ENCODE peak calls at places on chromosome 18, in four cellular contexts. One of them, this sample, is unnamed.

GRCh38 chr18:68874361-68874760 is 76.5 kb downstream of the CCDC102B start:
- DNase-seq in left lung: no peak
- DNase-seq in stomach: no peak
- DNase-seq in B cell: no peak
- DNase-seq in this sample: no peak

GRCh38 chr18:3248670-3249359 is 1.2 kb downstream of the MYL12A start:
- DNase-seq in B cell: no peak
- DNase-seq in stomach: no peak
- DNase-seq in left lung: no peak
- DNase-seq in this sample: no peak

GRCh38 chr18:7902399-7902839 is 335.3 kb downstream of the PTPRM start:
- DNase-seq in left lung: no peak
- DNase-seq in stomach: no peak
- DNase-seq in B cell: no peak
- DNase-seq in this sample: no peak

GRCh38 chr18:10378688-10379465 is 75.6 kb upstream of the APCDD1 start:
- DNase-seq in B cell: no peak
- DNase-seq in left lung: peak; percentile 76
- DNase-seq in stomach: no peak
- DNase-seq in this sample: no peak

GRCh38 chr18:50879302-50880107 is 587 bp downstream of the ME2 start:
- DNase-seq in left lung: peak; percentile 91
- DNase-seq in stomach: peak; percentile 43
- DNase-seq in B cell: no peak
- DNase-seq in this sample: no peak

GRCh38 chr18:54130177-54130576 is 94.3 kb downstream of the MBD2 start:
- DNase-seq in stomach: no peak
- DNase-seq in B cell: no peak
- DNase-seq in left lung: no peak
- DNase-seq in this sample: no peak

GRCh38 chr18:55385770-55386169 is 202.2 kb downstream of the TCF4 start:
- DNase-seq in B cell: no peak
- DNase-seq in stomach: no peak
- DNase-seq in left lung: no peak
- DNase-seq in this sample: no peak

GRCh38 chr18:25352629-25353005 is 651 bp upstream of the ZNF521 start:
- DNase-seq in B cell: no peak
- DNase-seq in stomach: no peak
- DNase-seq in left lung: no peak
- DNase-seq in this sample: no peak

GRCh38 chr18:42736074-42736473 is 379.4 kb downstream of the RIT2 start:
- DNase-seq in stomach: no peak
- DNase-seq in left lung: no peak
- DNase-seq in B cell: no peak
- DNase-seq in this sample: no peak

GRCh38 chr18:77650799-77651385 is 401.2 kb downstream of the GALR1 start:
- DNase-seq in left lung: peak; percentile 93
- DNase-seq in stomach: peak; percentile 57
- DNase-seq in B cell: peak; percentile 57
- DNase-seq in this sample: peak; percentile 68

GRCh38 chr18:58694720-58695468 is 23.6 kb downstream of the MALT1 start:
- DNase-seq in left lung: no peak
- DNase-seq in stomach: no peak
- DNase-seq in B cell: no peak
- DNase-seq in this sample: no peak

GRCh38 chr18:67845035-67845434 is 328.5 kb upstream of the DSEL start:
- DNase-seq in stomach: no peak
- DNase-seq in B cell: no peak
- DNase-seq in left lung: no peak
- DNase-seq in this sample: no peak
- TF ChIP-seq CTCF in stomach: no peak
- TF ChIP-seq CTCF in B cell: no peak
- TF ChIP-seq CTCF in left lung: no peak
- TF ChIP-seq CTCF in this sample: no peak

GRCh38 chr18:74965682-74966081 is 243.3 kb downstream of the PTGR3 start:
- DNase-seq in B cell: no peak
- DNase-seq in stomach: no peak
- DNase-seq in left lung: no peak
- DNase-seq in this sample: no peak

GRCh38 chr18:74963820-74964446 is 245.0 kb downstream of the PTGR3 start:
- DNase-seq in left lung: no peak
- DNase-seq in B cell: no peak
- DNase-seq in stomach: peak; percentile 51
- DNase-seq in this sample: no peak
- TF ChIP-seq CTCF in left lung: peak; percentile 29
- TF ChIP-seq CTCF in B cell: no peak
- TF ChIP-seq CTCF in stomach: no peak
- TF ChIP-seq CTCF in this sample: no peak

DNA sequence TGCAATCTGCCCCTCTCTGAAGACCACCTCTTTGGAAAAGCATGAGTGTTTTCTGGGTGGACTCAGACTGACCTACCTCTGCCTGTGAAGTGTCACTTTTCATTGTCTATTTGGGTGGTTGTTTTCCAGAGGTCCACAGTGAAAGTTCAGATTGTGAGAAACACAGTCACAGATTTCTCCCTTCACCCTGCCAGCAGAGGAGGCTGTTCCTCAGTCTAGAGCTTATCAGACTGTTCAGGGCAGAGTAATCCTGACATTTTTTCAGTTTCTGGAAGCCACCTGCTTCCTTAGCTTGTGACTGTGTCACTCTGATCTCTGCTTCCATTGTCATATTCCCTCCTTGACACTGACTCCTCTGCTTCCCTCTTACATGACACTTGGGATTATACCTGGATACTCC is 55.4 kb upstream of the RMP24 start:
- DNase-seq in B cell: no peak
- DNase-seq in stomach: no peak
- DNase-seq in left lung: no peak
- DNase-seq in this sample: no peak
- TF ChIP-seq CTCF in B cell: no peak
- TF ChIP-seq CTCF in stomach: no peak
- TF ChIP-seq CTCF in left lung: no peak
- TF ChIP-seq CTCF in this sample: no peak

GRCh38 chr18:22207022-22207758 is 37.8 kb downstream of the GATA6 start:
- DNase-seq in stomach: no peak
- DNase-seq in left lung: no peak
- DNase-seq in B cell: no peak
- DNase-seq in this sample: no peak
- TF ChIP-seq CTCF in stomach: no peak
- TF ChIP-seq CTCF in left lung: no peak
- TF ChIP-seq CTCF in B cell: no peak
- TF ChIP-seq CTCF in this sample: no peak

DNA sequence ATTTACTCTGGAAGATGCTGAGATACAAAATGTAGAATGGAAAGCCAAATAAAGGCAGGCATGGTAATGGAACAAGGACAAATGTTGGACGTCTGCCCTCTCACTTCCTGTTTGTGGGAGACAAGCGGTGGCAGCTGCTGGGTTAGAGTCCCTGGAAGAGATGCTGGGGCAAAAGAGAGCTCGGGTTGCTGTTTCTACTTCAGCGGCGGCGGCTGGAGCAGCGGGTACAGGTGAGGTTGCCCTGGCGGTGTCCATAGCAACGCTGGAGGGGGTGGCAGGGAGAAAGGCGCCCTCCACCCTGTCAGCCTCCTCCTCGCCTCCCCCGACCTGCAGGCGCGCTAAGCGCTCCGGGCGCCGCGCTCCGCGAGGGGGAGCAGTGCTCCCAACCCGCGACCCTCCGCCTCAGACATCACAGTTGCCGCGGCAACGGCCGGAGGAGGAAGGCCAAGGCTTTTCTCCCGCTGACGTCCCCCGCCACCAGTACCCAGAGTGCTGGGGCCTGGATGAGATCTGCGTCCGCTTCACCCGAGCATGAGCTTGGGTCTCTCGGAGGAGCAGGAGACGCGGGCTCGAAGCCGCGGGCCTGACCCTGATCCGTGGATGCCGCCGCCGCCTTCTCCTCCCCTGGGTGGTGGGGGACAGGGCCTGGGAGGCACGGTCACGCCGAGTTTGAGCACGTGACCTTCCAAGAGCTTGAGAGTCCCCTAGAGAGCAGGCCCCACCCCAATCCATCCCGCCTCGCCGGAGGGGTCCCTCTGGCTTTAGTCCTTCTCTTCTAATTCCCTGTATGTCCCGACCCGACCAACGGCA is 65.6 kb downstream of the NOL4 start:
- DNase-seq in stomach: peak; percentile 25
- DNase-seq in left lung: peak; percentile 70
- DNase-seq in B cell: no peak
- DNase-seq in this sample: no peak
- TF ChIP-seq CTCF in stomach: no peak
- TF ChIP-seq CTCF in left lung: no peak
- TF ChIP-seq CTCF in B cell: no peak
- TF ChIP-seq CTCF in this sample: no peak

DNA sequence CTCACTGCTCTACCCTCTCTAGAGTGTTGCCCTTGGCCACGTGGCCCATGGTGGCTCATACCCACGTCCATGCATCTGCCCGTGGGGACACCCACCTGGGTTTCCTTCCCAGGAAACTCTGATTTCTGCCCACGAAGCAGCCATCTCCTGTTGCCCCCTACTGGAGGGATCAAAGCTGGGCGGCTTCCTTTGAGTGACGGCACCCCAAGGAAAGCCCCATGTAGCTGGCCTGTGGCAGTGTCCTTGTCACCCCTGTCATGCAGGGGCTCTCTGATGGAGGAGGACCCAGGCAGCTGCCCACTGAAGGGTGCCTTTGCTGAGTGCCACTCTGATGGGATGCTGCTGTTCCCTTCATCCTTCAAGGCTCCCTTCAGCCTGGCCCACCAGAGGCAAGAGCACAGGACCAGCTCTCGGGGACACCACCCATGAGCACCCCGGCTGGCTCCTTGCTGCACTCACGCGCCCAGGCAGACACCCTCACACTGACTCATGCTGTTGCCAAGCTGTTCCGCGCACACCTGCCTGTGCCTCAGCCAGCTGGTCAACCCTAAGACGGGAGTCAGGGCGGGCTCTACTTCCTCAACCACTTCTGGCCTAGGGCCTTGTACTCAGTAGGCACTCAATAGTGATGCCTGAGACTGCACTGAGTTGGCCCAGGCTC is 101.1 kb downstream of the CTIF start:
- DNase-seq in stomach: no peak
- DNase-seq in left lung: no peak
- DNase-seq in B cell: no peak
- DNase-seq in this sample: no peak
- TF ChIP-seq CTCF in stomach: no peak
- TF ChIP-seq CTCF in left lung: no peak
- TF ChIP-seq CTCF in B cell: no peak
- TF ChIP-seq CTCF in this sample: no peak

DNA sequence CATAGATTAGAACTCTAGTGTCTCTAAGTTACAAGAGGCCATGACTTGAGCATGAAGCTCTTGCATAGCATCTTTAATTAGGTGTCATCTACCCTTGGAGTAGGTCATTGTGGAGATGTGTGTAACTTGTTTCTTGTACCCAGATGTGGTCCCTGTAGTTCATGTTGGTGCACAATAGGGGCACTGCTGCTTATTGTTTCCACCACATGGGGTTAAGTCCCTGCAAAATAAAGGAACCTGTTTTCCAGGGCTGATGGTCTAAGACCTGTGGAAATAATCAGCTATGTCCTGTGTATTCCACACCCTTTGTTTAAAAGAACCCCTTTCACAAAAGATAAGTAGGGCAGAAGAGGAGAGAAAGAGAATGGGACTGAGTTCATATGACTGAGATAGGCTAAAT is 28.6 kb downstream of the ASXL3 start:
- DNase-seq in B cell: no peak
- DNase-seq in stomach: no peak
- DNase-seq in left lung: no peak
- DNase-seq in this sample: no peak
- TF ChIP-seq CTCF in B cell: no peak
- TF ChIP-seq CTCF in stomach: no peak
- TF ChIP-seq CTCF in left lung: no peak
- TF ChIP-seq CTCF in this sample: no peak

GRCh38 chr18:60413944-60414547 is 41.5 kb upstream of the MC4R start:
- DNase-seq in B cell: no peak
- DNase-seq in left lung: no peak
- DNase-seq in stomach: no peak
- DNase-seq in this sample: no peak

GRCh38 chr18:60411715-60412114 is 39.1 kb upstream of the MC4R start:
- DNase-seq in stomach: no peak
- DNase-seq in B cell: no peak
- DNase-seq in left lung: no peak
- DNase-seq in this sample: no peak
- TF ChIP-seq CTCF in stomach: no peak
- TF ChIP-seq CTCF in B cell: no peak
- TF ChIP-seq CTCF in left lung: no peak
- TF ChIP-seq CTCF in this sample: no peak

GRCh38 chr18:74065366-74065765 is 82.3 kb downstream of the FBXO15 start:
- DNase-seq in left lung: no peak
- DNase-seq in B cell: no peak
- DNase-seq in stomach: no peak
- DNase-seq in this sample: no peak
- TF ChIP-seq CTCF in left lung: no peak
- TF ChIP-seq CTCF in B cell: no peak
- TF ChIP-seq CTCF in stomach: no peak
- TF ChIP-seq CTCF in this sample: no peak

GRCh38 chr18:47595816-47596501 is 334.5 kb downstream of the SMAD2 start:
- DNase-seq in stomach: no peak
- DNase-seq in B cell: peak; percentile 34
- DNase-seq in left lung: no peak
- DNase-seq in this sample: no peak
- TF ChIP-seq CTCF in stomach: no peak
- TF ChIP-seq CTCF in B cell: peak; percentile 58
- TF ChIP-seq CTCF in left lung: peak; percentile 10
- TF ChIP-seq CTCF in this sample: no peak

This sample was measured in natural killer cell.